ENCODE peak calls at places on chromosomes 2 and 18, in four cellular contexts. H, Q, B and O are unnamed samples.

GRCh38 chr18:52341617-52342381 is 1.8 kb downstream of the DCC start:
- DNase-seq in H (no peak), Q (no peak), B (no peak), O (no peak)

GRCh38 chr2:98126061-98126460 is 39.1 kb downstream of the VWA3B start:
- DNase-seq in H (no peak), Q (no peak), B (no peak), O (no peak)

GRCh38 chr2:215548714-215549113 is 112.8 kb upstream of the FN1 start:
- DNase-seq in H (no peak), Q (no peak), B (no peak), O (no peak)

GRCh38 chr18:6569813-6570212 is 155.1 kb upstream of the L3MBTL4 start:
- DNase-seq in H (no peak), Q (no peak), B (no peak), O (no peak)

GRCh38 chr2:98577313-98577712 is 31.0 kb downstream of the COA5 start:
- DNase-seq in H (no peak), Q (peak), B (no peak), O (no peak)

GRCh38 chr2:65658871-65659270 is 226.5 kb upstream of the SPRED2 start:
- DNase-seq in H (no peak), Q (no peak), B (no peak), O (no peak)

GRCh38 chr2:98608962-98609604 is 694 bp downstream of the UNC50 start:
- DNase-seq in H (no peak), Q (no peak), B (no peak), O (no peak)

GRCh38 chr2:147469471-147469870 is 375.4 kb upstream of the ACVR2A start:
- DNase-seq in H (no peak), Q (no peak), B (no peak), O (no peak)

GRCh38 chr18:51614967-51615571 is 417.6 kb upstream of the MEX3C start:
- DNase-seq in H (no peak), Q (no peak), B (no peak), O (no peak)

GRCh38 chr18:22005191-22005824 is 164.1 kb upstream of the GATA6 start:
- DNase-seq in H (no peak), Q (no peak), B (no peak), O (no peak)

GRCh38 chr2:99153921-99154604 is 679 bp downstream of the TSGA10 start:
- DNase-seq in H (no peak), Q (no peak), B (no peak), O (no peak)

GRCh38 chr2:25358249-25358815 is 16.6 kb upstream of the DNMT3A start:
- DNase-seq in H (no peak), Q (no peak), B (no peak), O (no peak)

GRCh38 chr2:181849601-181850000 is 41.9 kb upstream of the ITPRID2 start:
- DNase-seq in H (no peak), Q (no peak), B (no peak), O (no peak)